ENCODE peak calls at places on chromosomes 13 and 19, in ten cellular contexts. H is choroid plexus epithelial cell; E is PC-3; F is fibroblast of pulmonary artery; Y is nephron progenitor cell; W is lower lobe of right lung; R is CD8-positive, alpha-beta T cell; K is HFFc6; V is psoas muscle; C is BJ. Z is an unnamed sample.

GRCh38 chr19:51602189-51602854 is 27.9 kb downstream of the SIGLEC5 start:
- DNase-seq in E (no peak), C (no peak), F (no peak), R (no peak), K (no peak), H (no peak), W (no peak), V (no peak), Y (no peak), Z (peak)

GRCh38 chr13:49641810-49642291 is 13.5 kb downstream of the ARL11 start:
- DNase-seq in F (peak), Y (no peak), C (peak), H (peak), E (peak), V (peak), R (no peak), K (peak), W (peak), Z (no peak)

GRCh38 chr19:7004313-7004931 is 16.8 kb downstream of the MBD3L2B start:
- DNase-seq in Y (peak), F (no peak), W (no peak), E (peak), C (no peak), V (no peak), H (no peak), K (peak), R (no peak), Z (peak)

GRCh38 chr19:6219592-6220290 is 60.0 kb downstream of the MLLT1 start:
- DNase-seq in V (peak), W (no peak), K (no peak), Y (no peak), E (no peak), R (no peak), F (peak), H (no peak), C (no peak), Z (no peak)

GRCh38 chr19:506404-507285 is 652 bp upstream of the TPGS1 start:
- DNase-seq in H (peak), W (peak), V (peak), F (peak), Y (peak), R (peak), K (peak), E (peak), C (peak), Z (peak)

GRCh38 chr13:100485265-100485664 is 103.3 kb downstream of the GGACT start:
- DNase-seq in K (no peak), C (no peak), E (no peak), F (no peak), H (no peak), V (no peak), Y (no peak), W (no peak), R (no peak), Z (no peak)

GRCh38 chr13:40644838-40645620 is 21.4 kb downstream of the FOXO1 start:
- DNase-seq in C (no peak), K (no peak), Y (no peak), E (no peak), R (no peak), H (no peak), W (no peak), V (no peak), F (no peak), Z (no peak)

GRCh38 chr13:45966715-45967114 is 85.8 kb downstream of the ZC3H13 start:
- DNase-seq in C (no peak), F (no peak), W (no peak), V (no peak), E (no peak), H (no peak), Y (no peak), K (no peak), R (no peak), Z (no peak)

GRCh38 chr19:41619018-41619571 is 7.8 kb downstream of the CEACAM4 start:
- DNase-seq in Y (no peak), K (no peak), C (no peak), E (no peak), V (no peak), H (no peak), F (no peak), R (no peak), W (no peak), Z (no peak)

GRCh38 chr13:81153478-81153877 is 812.6 kb upstream of the SPRY2 start:
- DNase-seq in W (no peak), E (no peak), C (no peak), V (no peak), H (no peak), K (no peak), F (no peak), Y (no peak), R (no peak), Z (no peak)

GRCh38 chr13:34640179-34640929 is 301.7 kb upstream of the NBEA start:
- DNase-seq in R (no peak), H (no peak), W (no peak), K (no peak), E (no peak), V (no peak), C (no peak), Y (no peak), F (no peak), Z (no peak)

GRCh38 chr13:96431044-96431581 is 341.2 kb downstream of the HS6ST3 start:
- DNase-seq in Y (no peak), E (no peak), H (no peak), F (no peak), K (no peak), W (no peak), R (no peak), V (no peak), C (no peak), Z (no peak)

GRCh38 chr19:10219678-10220077 is 11.5 kb downstream of the S1PR2 start:
- DNase-seq in H (peak), R (no peak), F (peak), V (no peak), C (no peak), W (no peak), K (no peak), E (peak), Y (peak), Z (peak)

GRCh38 chr13:48954086-48954485 is 21.6 kb upstream of the FNDC3A start:
- DNase-seq in R (no peak), C (no peak), H (peak), F (peak), E (peak), W (no peak), Y (no peak), K (peak), V (no peak), Z (no peak)

GRCh38 chr13:56752630-56753029 is 388.1 kb upstream of the PRR20A start:
- DNase-seq in W (no peak), K (no peak), F (no peak), V (no peak), C (no peak), R (no peak), E (no peak), Y (no peak), H (no peak), Z (no peak)

GRCh38 chr19:33438016-33438671 is 64.6 kb downstream of the CEBPG start:
- DNase-seq in W (peak), R (no peak), C (no peak), F (peak), K (no peak), V (peak), E (peak), Y (no peak), H (peak), Z (no peak)

GRCh38 chr13:92842145-92842544 is 384.5 kb upstream of the GPC6 start:
- DNase-seq in W (no peak), C (peak), F (peak), E (peak), Y (no peak), H (peak), R (no peak), V (no peak), K (peak), Z (no peak)

GRCh38 chr13:48749699-48750473 is 96.2 kb downstream of the CYSLTR2 start:
- DNase-seq in K (peak), R (peak), E (peak), C (peak), Y (peak), H (peak), W (peak), F (peak), V (peak), Z (peak)

GRCh38 chr13:73462241-73462640 is 403.4 kb downstream of the KLF5 start:
- DNase-seq in K (peak), Y (no peak), H (no peak), R (no peak), C (no peak), W (no peak), F (no peak), E (no peak), V (no peak), Z (no peak)

GRCh38 chr13:73467103-73467502 is 408.3 kb downstream of the KLF5 start:
- DNase-seq in E (no peak), V (no peak), Y (no peak), K (peak), R (no peak), H (no peak), W (no peak), F (peak), C (no peak), Z (no peak)

GRCh38 chr13:73466561-73466960 is 407.8 kb downstream of the KLF5 start:
- DNase-seq in K (no peak), R (no peak), W (no peak), Y (no peak), H (no peak), V (no peak), C (no peak), F (no peak), E (peak), Z (no peak)

GRCh38 chr13:73464758-73465628 is 406.2 kb downstream of the KLF5 start:
- DNase-seq in F (no peak), H (no peak), E (no peak), V (no peak), W (no peak), C (no peak), Y (no peak), K (no peak), R (no peak), Z (no peak)

DNA sequence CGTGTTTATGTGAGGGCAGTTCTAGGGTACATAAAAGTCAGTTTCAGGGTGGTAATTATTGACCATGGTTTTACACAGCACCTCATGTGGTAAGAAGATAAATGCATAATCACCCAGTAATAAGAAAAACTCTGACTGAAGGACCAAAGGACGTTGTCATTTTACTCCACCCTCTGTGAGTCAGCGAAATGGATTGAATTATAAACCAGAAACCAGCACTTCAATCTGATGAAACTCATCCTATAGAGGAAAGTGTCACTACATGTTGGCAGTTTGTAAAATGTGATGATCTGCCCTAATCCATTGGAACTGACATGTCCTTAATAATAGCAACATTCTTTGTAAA is 406.8 kb downstream of the KLF5 start:
- DNase-seq in V (no peak), R (no peak), F (peak), K (peak), E (peak), C (no peak), W (no peak), Y (no peak), H (no peak), Z (no peak)
- TF ChIP-seq CTCF in V (no peak), R (no peak), F (no peak), K (peak), E (no peak), C (no peak), W (no peak), Y (no peak), H (no peak), Z (no peak)

GRCh38 chr13:109821038-109821545 is 34.7 kb upstream of the IRS2 start:
- DNase-seq in E (no peak), F (no peak), R (no peak), C (no peak), W (no peak), K (no peak), H (no peak), Y (no peak), V (no peak), Z (no peak)
- TF ChIP-seq CTCF in E (no peak), F (no peak), R (no peak), C (no peak), W (no peak), K (no peak), H (no peak), Y (no peak), V (no peak), Z (no peak)

DNA sequence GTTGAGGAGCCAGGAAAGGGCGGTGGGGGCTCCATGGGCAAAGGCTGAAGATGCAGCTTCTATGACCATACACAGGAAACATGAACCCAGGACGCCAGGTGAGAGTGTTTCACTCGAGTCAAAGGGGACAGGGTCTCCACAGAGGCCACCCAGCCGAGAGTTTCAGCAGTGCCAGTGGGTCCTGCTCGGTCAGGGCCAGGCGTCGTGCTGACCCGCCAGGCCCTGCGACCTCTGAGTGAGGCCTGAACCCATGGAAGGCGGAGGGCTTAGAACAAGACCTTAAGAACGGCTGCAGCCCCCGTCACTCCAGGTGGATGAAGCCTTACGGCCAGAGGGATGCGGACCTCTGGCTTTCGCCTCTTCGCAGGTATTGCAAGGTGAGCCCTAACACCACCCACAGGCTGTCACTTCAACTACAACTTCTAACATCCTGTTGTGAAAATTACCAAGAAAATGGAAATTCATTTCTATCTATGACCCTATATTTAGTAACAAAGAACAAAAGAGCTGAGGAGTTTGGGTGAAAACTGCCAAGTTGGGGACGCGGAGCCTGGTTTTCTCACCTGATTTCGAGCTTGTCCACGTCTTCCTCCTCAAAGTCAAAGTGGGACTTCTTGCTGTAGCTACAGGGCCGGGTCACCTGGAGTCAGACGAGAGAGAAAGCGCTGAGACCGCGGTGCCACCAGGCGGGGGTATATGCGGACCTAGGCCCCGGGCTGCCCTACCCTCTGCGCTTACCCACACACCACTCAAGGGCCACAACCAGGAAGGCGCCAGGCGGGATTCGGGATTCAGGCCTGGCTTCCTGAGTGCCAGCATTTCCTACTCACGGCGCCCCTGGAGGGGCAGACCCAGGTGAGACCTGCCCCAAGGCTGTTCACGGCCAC is 50.1 kb upstream of the C13orf46 start:
- DNase-seq in E (no peak), V (no peak), Y (no peak), C (no peak), H (no peak), R (no peak), F (no peak), K (no peak), W (no peak), Z (no peak)
- TF ChIP-seq CTCF in E (no peak), V (no peak), Y (no peak), C (no peak), H (peak), R (no peak), F (no peak), K (no peak), W (no peak), Z (no peak)

DNA sequence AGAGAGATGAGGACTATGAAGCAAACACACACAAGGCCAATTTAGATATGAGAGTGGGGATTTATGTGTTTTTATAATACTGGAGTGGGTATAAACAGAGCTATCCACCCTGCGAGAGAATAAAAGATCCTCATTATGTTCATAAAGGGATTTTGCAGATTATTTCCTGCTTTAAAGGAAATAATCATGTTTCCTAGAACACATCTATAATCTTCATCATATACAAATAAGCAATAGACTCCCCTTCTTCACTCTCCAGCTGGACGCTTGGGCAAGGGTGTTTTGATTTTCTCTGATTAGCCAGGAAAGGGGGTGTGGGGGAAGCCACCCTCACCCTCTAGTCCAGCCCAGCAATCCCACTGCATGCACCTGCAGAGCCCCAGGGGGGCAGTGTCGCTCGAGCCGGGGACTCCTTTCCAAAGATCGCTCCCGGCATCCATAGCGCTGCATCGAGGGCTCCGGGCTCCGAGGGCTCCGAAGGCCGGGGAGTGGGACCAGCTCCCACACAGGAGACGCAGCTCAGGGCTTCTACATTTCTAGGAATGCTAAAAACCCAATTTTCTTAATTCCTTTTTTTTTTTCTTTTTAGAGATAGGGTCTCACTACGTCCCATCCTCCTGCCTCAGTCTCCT is 38.6 kb downstream of the LATS2 start:
- DNase-seq in F (no peak), E (no peak), K (no peak), V (no peak), H (no peak), C (no peak), Y (peak), W (no peak), R (no peak), Z (no peak)
- TF ChIP-seq CTCF in F (no peak), E (no peak), K (no peak), V (no peak), H (no peak), C (no peak), Y (no peak), W (no peak), R (no peak), Z (no peak)

Z was measured in GM13977.